ENCODE peak calls at places on chromosomes 2 and 18, in ten cellular contexts. D, Y, Q, T, X, B, L, I, J and A are unnamed samples.

GRCh38 chr18:49135871-49136270 is 185.1 kb upstream of the SMAD7 start:
- DNase-seq in D (no peak), Y (no peak), Q (peak; percentile 40), T (no peak), X (no peak), B (peak; percentile 54), L (peak; percentile 24), I (peak; percentile 31), J (no peak), A (no peak)

GRCh38 chr18:33201509-33201926 is 239.0 kb downstream of the CCDC178 start:
- DNase-seq in D (no peak), Y (peak; percentile 27), Q (no peak), T (no peak), X (peak; percentile 33), B (no peak), L (peak; percentile 52), I (no peak), J (peak; percentile 56), A (no peak)

GRCh38 chr2:202169826-202170424 is 68.5 kb downstream of the SUMO1 start:
- DNase-seq in D (no peak), Y (no peak), Q (no peak), T (no peak), X (no peak), B (no peak), L (no peak), I (no peak), J (no peak), A (no peak)

GRCh38 chr2:224173882-224174415 is 134.9 kb upstream of the SERPINE2 start:
- DNase-seq in D (no peak), Y (no peak), Q (no peak), T (no peak), X (no peak), B (peak; percentile 28), L (no peak), I (no peak), J (no peak), A (no peak)

GRCh38 chr2:2572393-2573204 is 241.5 kb upstream of the MYT1L start:
- DNase-seq in D (no peak), Y (no peak), Q (no peak), T (no peak), X (no peak), B (no peak), L (no peak), I (no peak), J (no peak), A (no peak)

GRCh38 chr2:26976242-26976641 is 5.8 kb downstream of the MAPRE3 start:
- DNase-seq in D (no peak), Y (no peak), Q (peak; percentile 32), T (no peak), X (no peak), B (no peak), L (no peak), I (no peak), J (no peak), A (no peak)

GRCh38 chr18:74898965-74899364 is 301.3 kb downstream of the ZNF407 start:
- DNase-seq in D (no peak), Y (no peak), Q (peak; percentile 74), T (no peak), X (no peak), B (no peak), L (peak; percentile 28), I (no peak), J (no peak), A (no peak)

GRCh38 chr2:153786016-153786415 is 85.7 kb upstream of the GALNT13 start:
- DNase-seq in D (no peak), Y (no peak), Q (no peak), T (no peak), X (no peak), B (no peak), L (no peak), I (no peak), J (no peak), A (no peak)

GRCh38 chr2:15939854-15940660 is at the start of gene MYCN:
- DNase-seq in D (peak; percentile 78), Y (peak; percentile 71), Q (peak; percentile 10), T (peak; percentile 25), X (peak; percentile 56), B (peak; percentile 99), L (peak; percentile 86), I (no peak), J (peak; percentile 42), A (no peak)

GRCh38 chr2:49490710-49491109 is 336.4 kb upstream of the FSHR start:
- DNase-seq in D (no peak), Y (no peak), Q (no peak), T (no peak), X (no peak), B (peak; percentile 92), L (no peak), I (no peak), J (peak; percentile 62), A (no peak)

GRCh38 chr2:37287966-37288365 is 36.7 kb downstream of the PRKD3 start:
- DNase-seq in D (peak; percentile 9), Y (no peak), Q (no peak), T (no peak), X (no peak), B (peak; percentile 36), L (no peak), I (no peak), J (no peak), A (no peak)

GRCh38 chr2:68653034-68653433 is 9.7 kb downstream of the PROKR1 start:
- DNase-seq in D (no peak), Y (no peak), Q (no peak), T (no peak), X (no peak), B (no peak), L (no peak), I (no peak), J (no peak), A (no peak)

GRCh38 chr2:16139663-16140610 is 199.6 kb downstream of the MYCN start:
- DNase-seq in D (no peak), Y (no peak), Q (no peak), T (no peak), X (no peak), B (no peak), L (no peak), I (no peak), J (no peak), A (no peak)

GRCh38 chr2:228681426-228681825 is 499.9 kb upstream of the SPHKAP start:
- DNase-seq in D (peak; percentile 2), Y (peak; percentile 5), Q (peak; percentile 65), T (no peak), X (no peak), B (peak; percentile 34), L (peak; percentile 25), I (peak; percentile 65), J (no peak), A (no peak)

GRCh38 chr18:13452448-13452811 is 233.9 kb downstream of the LDLRAD4 start:
- DNase-seq in D (no peak), Y (peak; percentile 31), Q (peak; percentile 47), T (no peak), X (no peak), B (no peak), L (no peak), I (no peak), J (no peak), A (peak; percentile 81)

GRCh38 chr2:205848601-205849000 is 166.3 kb downstream of the NRP2 start:
- DNase-seq in D (no peak), Y (no peak), Q (no peak), T (no peak), X (no peak), B (no peak), L (no peak), I (no peak), J (no peak), A (no peak)

GRCh38 chr18:48953096-48953706 is 2.4 kb upstream of the SMAD7 start:
- DNase-seq in D (no peak), Y (no peak), Q (no peak), T (peak; percentile 70), X (no peak), B (no peak), L (no peak), I (no peak), J (no peak), A (no peak)

GRCh38 chr2:178177066-178177679 is 17.1 kb upstream of the OSBPL6 start:
- DNase-seq in D (no peak), Y (no peak), Q (peak; percentile 58), T (no peak), X (no peak), B (peak; percentile 30), L (no peak), I (no peak), J (no peak), A (no peak)

GRCh38 chr18:46152808-46153617 is 48.8 kb downstream of the HAUS1 start:
- DNase-seq in D (no peak), Y (no peak), Q (peak; percentile 51), T (no peak), X (no peak), B (peak; percentile 94), L (no peak), I (no peak), J (no peak), A (no peak)

GRCh38 chr18:23618862-23619387 is 32.6 kb upstream of the NPC1 start:
- DNase-seq in D (peak; percentile 22), Y (no peak), Q (no peak), T (no peak), X (peak; percentile 85), B (no peak), L (peak; percentile 40), I (no peak), J (peak; percentile 31), A (peak; percentile 65)

GRCh38 chr2:205527801-205528200 is 154.5 kb upstream of the NRP2 start:
- DNase-seq in D (no peak), Y (no peak), Q (peak; percentile 8), T (no peak), X (no peak), B (no peak), L (no peak), I (no peak), J (no peak), A (no peak)